ENCODE peak calls at places on chromosomes 2 and 18, in six cellular contexts. One of them, this sample, is unnamed.

GRCh38 chr2:119897996-119898395 is 114.9 kb upstream of the EPB41L5 start:
- DNase-seq in uterus: no peak
- DNase-seq in stimulated activated CD8-positive, alpha-beta memory T cell treated with anti-CD3 and anti-CD28 coated beads, Interleukin-4, amount 100 ng/mL, for 24 hours: no peak
- DNase-seq in HS-5: no peak
- DNase-seq in kidney tubule cell: no peak
- DNase-seq in A673: no peak
- DNase-seq in this sample: no peak

GRCh38 chr2:177908182-177908581 is 164.4 kb downstream of the PDE11A start:
- DNase-seq in kidney tubule cell: peak
- DNase-seq in uterus: no peak
- DNase-seq in HS-5: no peak
- DNase-seq in A673: no peak
- DNase-seq in stimulated activated CD8-positive, alpha-beta memory T cell treated with anti-CD3 and anti-CD28 coated beads, Interleukin-4, amount 100 ng/mL, for 24 hours: no peak
- DNase-seq in this sample: no peak

GRCh38 chr2:127661072-127661618 is 14.2 kb downstream of the LIMS2 start:
- DNase-seq in stimulated activated CD8-positive, alpha-beta memory T cell treated with anti-CD3 and anti-CD28 coated beads, Interleukin-4, amount 100 ng/mL, for 24 hours: no peak
- DNase-seq in kidney tubule cell: no peak
- DNase-seq in uterus: no peak
- DNase-seq in HS-5: no peak
- DNase-seq in A673: no peak
- DNase-seq in this sample: no peak

GRCh38 chr2:230891509-230891908 is 26.8 kb downstream of the ITM2C start:
- DNase-seq in kidney tubule cell: no peak
- DNase-seq in uterus: no peak
- DNase-seq in A673: no peak
- DNase-seq in HS-5: no peak
- DNase-seq in stimulated activated CD8-positive, alpha-beta memory T cell treated with anti-CD3 and anti-CD28 coated beads, Interleukin-4, amount 100 ng/mL, for 24 hours: no peak
- DNase-seq in this sample: no peak

GRCh38 chr2:139790807-139791206 is 1010.6 kb upstream of the NXPH2 start:
- DNase-seq in stimulated activated CD8-positive, alpha-beta memory T cell treated with anti-CD3 and anti-CD28 coated beads, Interleukin-4, amount 100 ng/mL, for 24 hours: no peak
- DNase-seq in uterus: no peak
- DNase-seq in kidney tubule cell: peak
- DNase-seq in HS-5: peak
- DNase-seq in A673: peak
- DNase-seq in this sample: no peak

GRCh38 chr2:241810304-241811208 is 1.6 kb downstream of the NEU4 start:
- DNase-seq in stimulated activated CD8-positive, alpha-beta memory T cell treated with anti-CD3 and anti-CD28 coated beads, Interleukin-4, amount 100 ng/mL, for 24 hours: no peak
- DNase-seq in kidney tubule cell: no peak
- DNase-seq in HS-5: no peak
- DNase-seq in uterus: no peak
- DNase-seq in A673: no peak
- DNase-seq in this sample: no peak

GRCh38 chr2:221477697-221478096 is 94.4 kb downstream of the EPHA4 start:
- DNase-seq in kidney tubule cell: no peak
- DNase-seq in HS-5: no peak
- DNase-seq in uterus: no peak
- DNase-seq in stimulated activated CD8-positive, alpha-beta memory T cell treated with anti-CD3 and anti-CD28 coated beads, Interleukin-4, amount 100 ng/mL, for 24 hours: no peak
- DNase-seq in A673: no peak
- DNase-seq in this sample: no peak

GRCh38 chr2:97889156-97889555 is 106.6 kb downstream of the TMEM131 start:
- DNase-seq in uterus: no peak
- DNase-seq in kidney tubule cell: no peak
- DNase-seq in A673: no peak
- DNase-seq in stimulated activated CD8-positive, alpha-beta memory T cell treated with anti-CD3 and anti-CD28 coated beads, Interleukin-4, amount 100 ng/mL, for 24 hours: no peak
- DNase-seq in HS-5: no peak
- DNase-seq in this sample: no peak

GRCh38 chr18:13811993-13812392 is 12.0 kb upstream of the MC5R start:
- DNase-seq in stimulated activated CD8-positive, alpha-beta memory T cell treated with anti-CD3 and anti-CD28 coated beads, Interleukin-4, amount 100 ng/mL, for 24 hours: no peak
- DNase-seq in uterus: no peak
- DNase-seq in kidney tubule cell: no peak
- DNase-seq in HS-5: no peak
- DNase-seq in A673: peak
- DNase-seq in this sample: no peak

GRCh38 chr2:26345284-26345553 is 724 bp upstream of the SELENOI start:
- DNase-seq in A673: no peak
- DNase-seq in uterus: no peak
- DNase-seq in stimulated activated CD8-positive, alpha-beta memory T cell treated with anti-CD3 and anti-CD28 coated beads, Interleukin-4, amount 100 ng/mL, for 24 hours: no peak
- DNase-seq in HS-5: no peak
- DNase-seq in kidney tubule cell: no peak
- DNase-seq in this sample: no peak

This sample was measured in HFF-Myc.